ENCODE peak calls at places on chromosomes 4 and X, in eight cellular contexts. T is cardiac muscle cell, N is foreskin fibroblast, I is PC-3, S is heart left ventricle, P is right lobe of liver, V is A549, L is BE2C. E is an unnamed sample.

GRCh38 chr4:17058506-17058905 is 160.1 kb upstream of the LDB2 start:
- DNase-seq in T (no peak), N (peak), I (no peak), S (no peak), P (no peak), V (no peak), L (no peak), E (no peak)

GRCh38 chr4:29131304-29131703 is 1588.9 kb upstream of the PCDH7 start:
- DNase-seq in T (peak), N (no peak), I (peak), S (no peak), P (no peak), V (no peak), L (no peak), E (no peak)

GRCh38 chrX:18725316-18725943 is 18.0 kb downstream of the PPEF1 start:
- DNase-seq in T (no peak), N (no peak), I (no peak), S (no peak), P (no peak), V (no peak), L (no peak), E (no peak)

GRCh38 chr4:163755013-163755412 is 260.5 kb downstream of the TMA16 start:
- DNase-seq in T (no peak), N (peak), I (peak), S (no peak), P (no peak), V (peak), L (no peak), E (no peak)

GRCh38 chr4:10971800-10972398 is 287.3 kb upstream of the CLNK start:
- DNase-seq in T (no peak), N (peak), I (no peak), S (no peak), P (no peak), V (no peak), L (no peak), E (no peak)

GRCh38 chr4:69823481-69824186 is 36.3 kb downstream of the SULT1E1 start:
- DNase-seq in T (no peak), N (peak), I (peak), S (no peak), P (peak), V (peak), L (peak), E (peak)

GRCh38 chr4:175806741-175807140 is 5.3 kb downstream of the GPM6A start:
- DNase-seq in T (no peak), N (no peak), I (peak), S (no peak), P (no peak), V (no peak), L (no peak), E (no peak)

GRCh38 chrX:23331701-23332100 is 2.9 kb upstream of the PTCHD1 start:
- DNase-seq in T (peak), N (no peak), I (no peak), S (no peak), P (no peak), V (no peak), L (no peak), E (no peak)

GRCh38 chr4:25862411-25863346 is at the start of gene SEL1L3:
- DNase-seq in T (peak), N (no peak), I (peak), S (peak), P (peak), V (peak), L (no peak), E (peak)

GRCh38 chrX:119686087-119686639 is 6.8 kb downstream of the SEPTIN6 start:
- DNase-seq in T (peak), N (peak), I (no peak), S (peak), P (no peak), V (no peak), L (peak), E (no peak)

GRCh38 chr4:89712141-89712540 is 124.8 kb downstream of the SNCA start:
- DNase-seq in T (no peak), N (peak), I (no peak), S (no peak), P (no peak), V (no peak), L (no peak), E (no peak)

GRCh38 chr4:23857353-23857752 is 32.5 kb downstream of the PPARGC1A start:
- DNase-seq in T (no peak), N (peak), I (no peak), S (no peak), P (no peak), V (no peak), L (no peak), E (no peak)

GRCh38 chr4:3283916-3284315 is 8.9 kb upstream of the RGS12 start:
- DNase-seq in T (no peak), N (peak), I (peak), S (no peak), P (no peak), V (no peak), L (no peak), E (no peak)

GRCh38 chr4:4870493-4871266 is 11.2 kb downstream of the MSX1 start:
- DNase-seq in T (no peak), N (no peak), I (no peak), S (no peak), P (no peak), V (no peak), L (no peak), E (no peak)
- H3K4me3 ChIP-seq in T (no peak), N (no peak), I (no peak), S (no peak), P (no peak), V (no peak), L (no peak), E (no peak)

DNA sequence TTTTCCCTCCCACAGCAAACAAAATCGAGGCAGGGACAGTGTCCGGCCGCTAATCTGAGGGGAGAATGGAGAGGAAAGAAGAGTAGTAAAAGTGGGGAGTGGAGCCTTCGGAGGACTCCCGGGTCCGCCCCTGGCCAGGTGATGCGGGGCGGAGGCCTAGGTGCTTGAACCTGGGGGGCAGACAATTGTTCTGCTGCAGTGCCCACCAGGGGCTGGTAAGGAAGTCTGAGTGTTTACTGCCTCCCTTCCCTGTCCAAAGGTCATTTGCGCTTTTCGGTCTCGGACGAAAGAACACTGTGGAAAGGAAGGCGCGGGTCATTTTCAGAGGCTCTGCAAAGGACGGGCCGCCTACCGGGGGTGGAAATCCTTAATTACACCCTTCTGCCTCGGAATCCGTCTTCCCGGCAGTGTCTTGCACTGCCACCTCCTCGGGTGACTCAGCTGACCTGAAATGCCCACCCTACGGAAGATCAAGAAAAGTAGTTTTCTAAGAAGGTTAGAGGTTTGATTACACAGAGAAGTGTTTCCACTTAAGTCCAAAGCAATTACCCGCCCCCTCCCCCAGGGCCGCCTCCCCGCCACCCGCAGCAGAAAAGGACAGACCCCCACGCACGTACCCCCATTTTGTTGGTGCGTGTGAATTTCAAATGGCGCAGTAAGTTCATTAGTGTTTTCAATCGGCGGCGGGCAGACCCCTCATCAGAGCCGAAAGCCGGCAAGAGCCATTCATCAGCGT is 99.9 kb upstream of the TENM3 start:
- DNase-seq in T (peak), N (peak), I (no peak), S (no peak), P (no peak), V (no peak), L (no peak), E (no peak)
- H3K4me3 ChIP-seq in T (peak), N (peak), I (peak), S (peak), P (peak), V (peak), L (peak), E (no peak)

GRCh38 chr4:48366611-48367010 is 25.3 kb downstream of the SLAIN2 start:
- DNase-seq in T (no peak), N (no peak), I (no peak), S (no peak), P (no peak), V (no peak), L (no peak), E (no peak)

GRCh38 chr4:48367016-48367415 is 25.7 kb downstream of the SLAIN2 start:
- DNase-seq in T (no peak), N (no peak), I (no peak), S (no peak), P (no peak), V (no peak), L (no peak), E (no peak)

GRCh38 chr4:48360285-48360965 is 19.1 kb downstream of the SLAIN2 start:
- DNase-seq in T (no peak), N (peak), I (no peak), S (no peak), P (no peak), V (no peak), L (no peak), E (no peak)

DNA sequence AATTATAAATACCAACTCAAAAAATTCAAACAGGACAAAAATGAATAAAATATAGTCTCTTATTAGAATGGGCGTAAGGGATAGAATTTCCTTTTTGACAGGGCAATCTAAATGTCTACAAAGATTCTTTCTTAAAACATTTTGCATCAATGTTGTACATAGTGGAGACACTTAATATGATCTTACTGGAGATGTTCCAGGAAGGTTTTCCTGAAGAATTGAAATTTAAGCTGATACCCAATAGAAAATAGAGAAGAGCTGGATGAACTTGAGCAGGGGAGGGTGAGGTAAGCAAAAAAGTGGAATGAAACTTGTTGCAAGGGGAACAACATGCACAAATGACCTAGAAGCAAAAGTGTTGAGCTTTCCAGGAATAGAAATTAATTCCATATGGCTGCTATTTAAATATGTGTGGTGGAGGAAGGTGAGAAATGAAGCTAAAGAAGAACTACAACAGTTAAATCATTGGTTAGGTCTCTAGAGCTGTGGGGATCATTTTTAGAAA is 19.7 kb downstream of the SLAIN2 start:
- DNase-seq in T (no peak), N (peak), I (no peak), S (no peak), P (no peak), V (no peak), L (no peak), E (no peak)
- H3K4me3 ChIP-seq in T (no peak), N (no peak), I (no peak), S (no peak), P (no peak), V (no peak), L (no peak), E (no peak)

DNA sequence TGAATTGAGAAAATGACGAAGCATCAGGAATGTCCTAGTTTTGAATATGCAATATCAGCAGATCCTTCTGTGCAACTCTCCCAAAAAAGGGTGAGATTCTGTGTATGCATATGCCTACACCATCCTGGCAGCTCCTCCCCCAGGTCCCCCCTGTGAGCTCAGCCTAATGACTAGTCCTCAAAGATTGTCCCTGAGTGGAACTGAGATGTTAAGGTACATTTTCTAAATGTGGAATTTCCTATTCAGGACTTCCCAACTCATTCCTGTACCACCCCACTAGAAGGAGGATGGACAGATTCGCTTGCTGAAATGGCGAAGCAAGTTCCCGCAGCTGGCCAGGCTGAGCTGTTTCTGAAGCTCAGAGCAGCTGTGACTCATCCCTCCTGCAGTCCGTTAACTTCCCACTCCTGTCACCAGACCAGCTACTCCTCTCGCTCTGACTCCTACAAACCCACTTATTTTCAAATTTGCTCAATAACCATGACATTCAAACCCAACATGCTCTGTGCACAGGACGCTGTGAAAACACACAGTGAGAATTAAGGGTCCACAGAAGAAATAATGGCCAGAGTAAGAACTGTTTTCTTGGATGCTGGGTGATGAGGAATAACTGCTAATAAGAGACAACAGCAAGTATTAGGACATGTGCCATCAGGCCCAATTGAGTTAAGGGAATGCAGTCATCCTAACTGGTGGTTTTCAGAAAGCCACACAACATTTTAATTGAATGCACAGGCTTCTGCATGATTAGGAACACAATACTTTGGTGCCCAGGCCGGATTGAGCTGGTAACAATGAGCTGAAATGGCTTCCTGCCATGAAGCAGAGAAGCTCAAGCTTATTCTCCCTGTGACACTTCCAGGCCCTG is 40.0 kb upstream of the IRF2 start:
- DNase-seq in T (no peak), N (peak), I (peak), S (peak), P (no peak), V (peak), L (peak), E (no peak)
- H3K4me3 ChIP-seq in T (no peak), N (peak), I (no peak), S (no peak), P (no peak), V (no peak), L (peak), E (no peak)

GRCh38 chr4:112340048-112340447 is 42.9 kb downstream of the ALPK1 start:
- DNase-seq in T (no peak), N (no peak), I (no peak), S (no peak), P (no peak), V (no peak), L (no peak), E (no peak)
- H3K4me3 ChIP-seq in T (no peak), N (no peak), I (no peak), S (no peak), P (no peak), V (no peak), L (no peak), E (no peak)

GRCh38 chr4:168850016-168850415 is 160.0 kb downstream of the CBR4 start:
- DNase-seq in T (no peak), N (no peak), I (no peak), S (no peak), P (no peak), V (no peak), L (no peak), E (no peak)

GRCh38 chr4:168846414-168846813 is 163.6 kb downstream of the CBR4 start:
- DNase-seq in T (no peak), N (no peak), I (no peak), S (no peak), P (no peak), V (no peak), L (no peak), E (no peak)

GRCh38 chr4:168848112-168848511 is 161.9 kb downstream of the CBR4 start:
- DNase-seq in T (no peak), N (peak), I (no peak), S (no peak), P (no peak), V (no peak), L (peak), E (no peak)

GRCh38 chr4:168845897-168846296 is 164.2 kb downstream of the CBR4 start:
- DNase-seq in T (no peak), N (no peak), I (no peak), S (no peak), P (no peak), V (no peak), L (no peak), E (no peak)

GRCh38 chr4:168848977-168849687 is 160.9 kb downstream of the CBR4 start:
- DNase-seq in T (peak), N (no peak), I (no peak), S (no peak), P (no peak), V (no peak), L (no peak), E (no peak)
- H3K4me3 ChIP-seq in T (no peak), N (no peak), I (no peak), S (peak), P (no peak), V (no peak), L (no peak), E (no peak)

DNA sequence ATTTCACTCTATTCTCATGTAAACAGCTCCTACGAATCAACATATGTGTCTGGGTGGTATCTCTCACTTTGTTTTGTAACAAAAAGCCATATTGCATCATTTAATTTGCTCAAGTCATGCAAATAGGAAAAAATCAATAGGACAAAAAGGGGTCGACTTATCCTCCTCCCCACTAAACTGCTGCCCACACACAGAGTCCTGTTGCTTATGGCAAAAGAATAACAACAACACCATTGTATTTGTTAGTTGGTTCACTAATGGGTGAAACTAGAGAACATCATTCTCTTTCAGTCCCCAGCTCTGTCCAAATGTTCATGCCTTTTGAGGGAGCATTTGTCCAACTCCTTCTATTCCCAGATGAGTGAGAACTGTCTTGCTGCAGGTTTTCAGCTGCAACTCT is 2.1 kb downstream of the HHIP start:
- DNase-seq in T (no peak), N (peak), I (no peak), S (no peak), P (no peak), V (no peak), L (no peak), E (no peak)
- H3K4me3 ChIP-seq in T (no peak), N (no peak), I (no peak), S (no peak), P (peak), V (peak), L (no peak), E (no peak)

DNA sequence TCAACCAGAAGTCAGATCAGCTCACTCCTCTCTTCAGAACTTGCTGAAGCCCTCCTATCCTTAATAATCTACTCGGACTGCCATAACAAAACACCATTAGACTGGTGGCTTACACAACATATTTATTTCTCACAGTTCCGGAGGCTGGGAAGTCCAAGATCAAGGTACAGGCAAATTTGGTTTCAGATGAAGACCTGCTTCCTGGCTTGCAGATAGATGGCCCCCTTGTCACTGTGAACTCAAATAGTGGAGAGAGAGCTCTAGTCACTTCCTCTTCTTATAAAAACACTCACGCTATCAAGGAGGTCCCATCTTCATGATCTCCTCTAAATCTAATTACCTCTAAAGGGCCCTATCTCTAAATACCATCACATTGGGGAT is 125.1 kb downstream of the CAMK2D start:
- DNase-seq in T (no peak), N (no peak), I (peak), S (no peak), P (no peak), V (no peak), L (no peak), E (peak)
- H3K4me3 ChIP-seq in T (no peak), N (no peak), I (no peak), S (no peak), P (no peak), V (no peak), L (no peak), E (peak)

GRCh38 chr4:85686398-85686797 is 211.4 kb downstream of the ARHGAP24 start:
- DNase-seq in T (no peak), N (no peak), I (no peak), S (no peak), P (no peak), V (no peak), L (no peak), E (no peak)
- H3K4me3 ChIP-seq in T (no peak), N (no peak), I (no peak), S (no peak), P (no peak), V (no peak), L (no peak), E (no peak)

E was measured in naive thymus-derived CD4-positive, alpha-beta T cell.